ENCODE peak calls at places on chromosome 17, in four cellular contexts. S is kidney tubule cell, O is heart left ventricle, Y is neural crest cell. X is an unnamed sample.
A peak's percentile ranks its signal among the peaks of the same experiment; 100 is the strongest.

GRCh38 chr17:9644910-9645751 is at the start of gene USP43:
- DNase-seq in S (peak; percentile 84), O (no peak), Y (peak; percentile 28), X (peak; percentile 67)

GRCh38 chr17:73166731-73167581 is 2.1 kb downstream of the SSTR2 start:
- DNase-seq in S (peak; percentile 17), O (no peak), Y (no peak), X (no peak)

GRCh38 chr17:20043034-20043433 is 33.9 kb downstream of the SPECC1 start:
- DNase-seq in S (no peak), O (no peak), Y (no peak), X (no peak)

GRCh38 chr17:49572226-49572625 is 3.4 kb upstream of the NXPH3 start:
- DNase-seq in S (no peak), O (no peak), Y (no peak), X (no peak)

GRCh38 chr17:5019475-5019956 is 15.7 kb downstream of the SLC52A1 start:
- DNase-seq in S (no peak), O (no peak), Y (no peak), X (no peak)

GRCh38 chr17:44010966-44011647 is 3.7 kb downstream of the TMEM101 start:
- DNase-seq in S (no peak), O (no peak), Y (no peak), X (no peak)

GRCh38 chr17:63740464-63741181 is 976 bp downstream of the STRADA start:
- DNase-seq in S (peak; percentile 27), O (no peak), Y (no peak), X (no peak)

GRCh38 chr17:65472602-65473001 is 88.8 kb downstream of the AXIN2 start:
- DNase-seq in S (no peak), O (no peak), Y (no peak), X (no peak)

GRCh38 chr17:17545031-17545820 is 46.3 kb downstream of the PEMT start:
- DNase-seq in S (no peak), O (no peak), Y (no peak), X (no peak)

GRCh38 chr17:7167832-7168231 is 11.3 kb downstream of the ASGR1 start:
- DNase-seq in S (no peak), O (no peak), Y (no peak), X (no peak)

GRCh38 chr17:32161029-32161428 is 18.7 kb downstream of the RHOT1 start:
- DNase-seq in S (peak; percentile 32), O (no peak), Y (no peak), X (no peak)

GRCh38 chr17:57557793-57558681 is 187.1 kb downstream of the CCDC182 start:
- DNase-seq in S (peak; percentile 87), O (no peak), Y (no peak), X (no peak)

GRCh38 chr17:69761011-69761410 is 314.0 kb upstream of the KCNJ16 start:
- DNase-seq in S (peak; percentile 14), O (no peak), Y (no peak), X (no peak)

GRCh38 chr17:42453544-42453943 is 5.1 kb upstream of the ATP6V0A1 start:
- DNase-seq in S (no peak), O (no peak), Y (no peak), X (no peak)

GRCh38 chr17:40355123-40355803 is 9.3 kb downstream of the GJD3 start:
- DNase-seq in S (peak; percentile 59), O (peak; percentile 81), Y (peak; percentile 91), X (peak; percentile 87)

GRCh38 chr17:40981115-40981514 is 3.0 kb downstream of the KRT40 start:
- DNase-seq in S (no peak), O (no peak), Y (no peak), X (no peak)

GRCh38 chr17:10649031-10649430 is 8.1 kb downstream of the MYH3 start:
- DNase-seq in S (no peak), O (no peak), Y (no peak), X (no peak)

GRCh38 chr17:16484445-16485169 is 7.4 kb downstream of the LRRC75A start:
- DNase-seq in S (no peak), O (no peak), Y (no peak), X (no peak)

GRCh38 chr17:47427985-47428384 is 102.9 kb upstream of the NPEPPS start:
- DNase-seq in S (no peak), O (no peak), Y (no peak), X (no peak)

GRCh38 chr17:75755205-75755901 is 9.6 kb downstream of the GALK1 start:
- DNase-seq in S (no peak), O (no peak), Y (no peak), X (no peak)

GRCh38 chr17:50060951-50061712 is 5.2 kb downstream of the ITGA3 start:
- DNase-seq in S (peak; percentile 82), O (peak; percentile 91), Y (no peak), X (no peak)

GRCh38 chr17:2709173-2709661 is 2.3 kb downstream of the CLUH start:
- DNase-seq in S (peak; percentile 87), O (no peak), Y (no peak), X (no peak)

GRCh38 chr17:81520021-81520894 is 7.7 kb upstream of the ACTG1 start:
- DNase-seq in S (no peak), O (no peak), Y (no peak), X (peak; percentile 13)

GRCh38 chr17:40718904-40719303 is 15.4 kb upstream of the KRT24 start:
- DNase-seq in S (no peak), O (no peak), Y (no peak), X (no peak)

GRCh38 chr17:2064147-2064489 is 9.2 kb downstream of the HIC1 start:
- DNase-seq in S (no peak), O (no peak), Y (no peak), X (no peak)